ENCODE peak calls at places on chromosomes 12 and 14, in five cellular contexts. A, Q, K, X and Y are unnamed samples.

GRCh38 chr12:60394680-60395079 is 798.9 kb downstream of the SLC16A7 start:
- DNase-seq in A (peak), Q (no peak), K (peak), X (peak), Y (peak)

GRCh38 chr12:131830335-131831020 is 2.3 kb downstream of the MMP17 start:
- DNase-seq in A (peak), Q (peak), K (peak), X (peak), Y (peak)

GRCh38 chr12:92108651-92109050 is 37.0 kb downstream of the BTG1 start:
- DNase-seq in A (peak), Q (no peak), K (peak), X (peak), Y (no peak)

GRCh38 chr14:68487805-68488590 is 304.9 kb downstream of the ZFP36L1 start:
- DNase-seq in A (peak), Q (no peak), K (peak), X (no peak), Y (no peak)

GRCh38 chr14:95156765-95157194 is 549 bp downstream of the DICER1 start:
- DNase-seq in A (peak), Q (peak), K (peak), X (no peak), Y (peak)

GRCh38 chr12:114679452-114679875 is 4.5 kb downstream of the TBX3 start:
- DNase-seq in A (peak), Q (no peak), K (peak), X (peak), Y (no peak)

GRCh38 chr12:104605685-104606084 is 148.9 kb downstream of the CHST11 start:
- DNase-seq in A (no peak), Q (no peak), K (no peak), X (no peak), Y (no peak)

GRCh38 chr14:55129428-55130193 is 559 bp downstream of the LGALS3 start:
- DNase-seq in A (peak), Q (peak), K (peak), X (peak), Y (peak)

GRCh38 chr12:70277973-70278372 is 34.7 kb downstream of the CNOT2 start:
- DNase-seq in A (no peak), Q (no peak), K (no peak), X (no peak), Y (no peak)

GRCh38 chr14:59330455-59330854 is 134.7 kb downstream of the GPR135 start:
- DNase-seq in A (peak), Q (no peak), K (no peak), X (peak), Y (no peak)

GRCh38 chr12:131543040-131543439 is 167.8 kb upstream of the SFSWAP start:
- DNase-seq in A (no peak), Q (no peak), K (no peak), X (no peak), Y (no peak)

GRCh38 chr12:94429633-94430032 is 30.0 kb downstream of the CEP83 start:
- DNase-seq in A (no peak), Q (no peak), K (no peak), X (no peak), Y (no peak)

GRCh38 chr14:91892918-91893527 is 25.7 kb upstream of the TC2N start:
- DNase-seq in A (no peak), Q (no peak), K (no peak), X (no peak), Y (no peak)